ENCODE peak calls at places on chromosomes 1 and 21, in seven cellular contexts. One of them, this sample, is unnamed.

GRCh38 chr1:215665212-215665611 is 98.1 kb downstream of the KCTD3 start:
- DNase-seq in GM23338: no peak
- DNase-seq in SK-N-SH: no peak
- DNase-seq in GM12878: no peak
- DNase-seq in HCT116: no peak
- DNase-seq in HepG2: no peak
- DNase-seq in K562: peak; percentile 46
- DNase-seq in this sample: no peak

GRCh38 chr1:112144738-112145426 is 155.4 kb upstream of the KCND3 start:
- DNase-seq in GM23338: no peak
- DNase-seq in SK-N-SH: no peak
- DNase-seq in GM12878: no peak
- DNase-seq in HCT116: no peak
- DNase-seq in HepG2: no peak
- DNase-seq in K562: no peak
- DNase-seq in this sample: no peak

GRCh38 chr1:99705385-99705784 is 59.5 kb downstream of the PALMD start:
- DNase-seq in GM23338: no peak
- DNase-seq in SK-N-SH: no peak
- DNase-seq in GM12878: no peak
- DNase-seq in HCT116: no peak
- DNase-seq in HepG2: no peak
- DNase-seq in K562: no peak
- DNase-seq in this sample: no peak

GRCh38 chr1:106680922-106681321 is 375.6 kb upstream of the PRMT6 start:
- DNase-seq in GM23338: no peak
- DNase-seq in SK-N-SH: no peak
- DNase-seq in GM12878: no peak
- DNase-seq in HCT116: no peak
- DNase-seq in HepG2: no peak
- DNase-seq in K562: no peak
- DNase-seq in this sample: no peak

GRCh38 chr1:85240659-85241058 is 18.8 kb downstream of the C1orf52 start:
- DNase-seq in GM23338: no peak
- DNase-seq in SK-N-SH: no peak
- DNase-seq in GM12878: no peak
- DNase-seq in HCT116: no peak
- DNase-seq in HepG2: no peak
- DNase-seq in K562: no peak
- DNase-seq in this sample: no peak

GRCh38 chr21:35825954-35826353 is 234.4 kb downstream of the SETD4 start:
- DNase-seq in GM23338: no peak
- DNase-seq in SK-N-SH: no peak
- DNase-seq in GM12878: no peak
- DNase-seq in HCT116: no peak
- DNase-seq in HepG2: no peak
- DNase-seq in K562: no peak
- DNase-seq in this sample: no peak

GRCh38 chr1:23282967-23283366 is 61.1 kb downstream of the HNRNPR start:
- DNase-seq in GM23338: no peak
- DNase-seq in SK-N-SH: no peak
- DNase-seq in GM12878: no peak
- DNase-seq in HCT116: no peak
- DNase-seq in HepG2: no peak
- DNase-seq in K562: no peak
- DNase-seq in this sample: no peak

GRCh38 chr1:156666862-156667609 is 10.2 kb downstream of the NES start:
- DNase-seq in GM23338: no peak
- DNase-seq in SK-N-SH: no peak
- DNase-seq in GM12878: no peak
- DNase-seq in HCT116: no peak
- DNase-seq in HepG2: peak; percentile 51
- DNase-seq in K562: peak; percentile 32
- DNase-seq in this sample: no peak

GRCh38 chr21:45228171-45228641 is 59.5 kb downstream of the POFUT2 start:
- DNase-seq in GM23338: no peak
- DNase-seq in SK-N-SH: no peak
- DNase-seq in GM12878: no peak
- DNase-seq in HCT116: peak; percentile 46
- DNase-seq in HepG2: peak; percentile 12
- DNase-seq in K562: no peak
- DNase-seq in this sample: peak; percentile 69

GRCh38 chr1:156129687-156130577 is 15.4 kb downstream of the LMNA start:
- DNase-seq in GM23338: peak; percentile 98
- DNase-seq in SK-N-SH: peak; percentile 90
- DNase-seq in GM12878: no peak
- DNase-seq in HCT116: peak; percentile 93
- DNase-seq in HepG2: peak; percentile 98
- DNase-seq in K562: peak; percentile 87
- DNase-seq in this sample: peak; percentile 87

GRCh38 chr1:33349081-33349759 is 28.3 kb upstream of the A3GALT2 start:
- DNase-seq in GM23338: peak; percentile 61
- DNase-seq in SK-N-SH: peak; percentile 89
- DNase-seq in GM12878: no peak
- DNase-seq in HCT116: no peak
- DNase-seq in HepG2: no peak
- DNase-seq in K562: peak; percentile 63
- DNase-seq in this sample: no peak

GRCh38 chr1:233368106-233368783 is 40.7 kb downstream of the MAP3K21 start:
- DNase-seq in GM23338: no peak
- DNase-seq in SK-N-SH: no peak
- DNase-seq in GM12878: no peak
- DNase-seq in HCT116: no peak
- DNase-seq in HepG2: no peak
- DNase-seq in K562: no peak
- DNase-seq in this sample: no peak

GRCh38 chr1:156959414-156959813 is 39.0 kb downstream of the LRRC71 start:
- DNase-seq in GM23338: no peak
- DNase-seq in SK-N-SH: no peak
- DNase-seq in GM12878: no peak
- DNase-seq in HCT116: no peak
- DNase-seq in HepG2: no peak
- DNase-seq in K562: peak; percentile 43
- DNase-seq in this sample: no peak

GRCh38 chr1:109765896-109766615 is 2.3 kb upstream of the EPS8L3 start:
- DNase-seq in GM23338: no peak
- DNase-seq in SK-N-SH: no peak
- DNase-seq in GM12878: no peak
- DNase-seq in HCT116: no peak
- DNase-seq in HepG2: no peak
- DNase-seq in K562: no peak
- DNase-seq in this sample: no peak

GRCh38 chr1:167913895-167914502 is at the start of gene ADCY10:
- DNase-seq in GM23338: peak; percentile 20
- DNase-seq in SK-N-SH: no peak
- DNase-seq in GM12878: no peak
- DNase-seq in HCT116: no peak
- DNase-seq in HepG2: peak; percentile 44
- DNase-seq in K562: no peak
- DNase-seq in this sample: no peak

GRCh38 chr1:100322436-100323211 is 29.7 kb upstream of the CDC14A start:
- DNase-seq in GM23338: no peak
- DNase-seq in SK-N-SH: no peak
- DNase-seq in GM12878: no peak
- DNase-seq in HCT116: no peak
- DNase-seq in HepG2: peak; percentile 52
- DNase-seq in K562: no peak
- DNase-seq in this sample: no peak

GRCh38 chr1:161844696-161845095 is 78.6 kb downstream of the ATF6 start:
- DNase-seq in GM23338: no peak
- DNase-seq in SK-N-SH: no peak
- DNase-seq in GM12878: no peak
- DNase-seq in HCT116: no peak
- DNase-seq in HepG2: no peak
- DNase-seq in K562: no peak
- DNase-seq in this sample: no peak

GRCh38 chr1:179166663-179167417 is 62.6 kb downstream of the ABL2 start:
- DNase-seq in GM23338: no peak
- DNase-seq in SK-N-SH: peak; percentile 15
- DNase-seq in GM12878: no peak
- DNase-seq in HCT116: no peak
- DNase-seq in HepG2: no peak
- DNase-seq in K562: no peak
- DNase-seq in this sample: no peak

GRCh38 chr1:37850352-37850955 is 8.9 kb downstream of the MTF1 start:
- DNase-seq in GM23338: no peak
- DNase-seq in SK-N-SH: no peak
- DNase-seq in GM12878: no peak
- DNase-seq in HCT116: no peak
- DNase-seq in HepG2: no peak
- DNase-seq in K562: no peak
- DNase-seq in this sample: no peak

GRCh38 chr1:205374205-205375078 is 17.7 kb upstream of the KLHDC8A start:
- DNase-seq in GM23338: no peak
- DNase-seq in SK-N-SH: no peak
- DNase-seq in GM12878: no peak
- DNase-seq in HCT116: peak; percentile 40
- DNase-seq in HepG2: no peak
- DNase-seq in K562: no peak
- DNase-seq in this sample: no peak

GRCh38 chr1:206582537-206583460 is 29.5 kb downstream of the EIF2D start:
- DNase-seq in GM23338: no peak
- DNase-seq in SK-N-SH: no peak
- DNase-seq in GM12878: no peak
- DNase-seq in HCT116: no peak
- DNase-seq in HepG2: no peak
- DNase-seq in K562: no peak
- DNase-seq in this sample: no peak

GRCh38 chr21:31173881-31174555 is 135.7 kb upstream of the KRTAP19-8 start:
- DNase-seq in GM23338: no peak
- DNase-seq in SK-N-SH: peak; percentile 76
- DNase-seq in GM12878: no peak
- DNase-seq in HCT116: no peak
- DNase-seq in HepG2: no peak
- DNase-seq in K562: no peak
- DNase-seq in this sample: no peak

GRCh38 chr1:231702804-231703203 is 76.2 kb downstream of the DISC1 start:
- DNase-seq in GM23338: no peak
- DNase-seq in SK-N-SH: no peak
- DNase-seq in GM12878: no peak
- DNase-seq in HCT116: no peak
- DNase-seq in HepG2: no peak
- DNase-seq in K562: no peak
- DNase-seq in this sample: no peak

GRCh38 chr1:67342002-67342890 is 34.6 kb downstream of the IL12RB2 start:
- DNase-seq in GM23338: peak; percentile 76
- DNase-seq in SK-N-SH: no peak
- DNase-seq in GM12878: peak; percentile 83
- DNase-seq in HCT116: no peak
- DNase-seq in HepG2: no peak
- DNase-seq in K562: no peak
- DNase-seq in this sample: no peak

GRCh38 chr1:234696986-234697385 is 87.0 kb upstream of the IRF2BP2 start:
- DNase-seq in GM23338: no peak
- DNase-seq in SK-N-SH: no peak
- DNase-seq in GM12878: no peak
- DNase-seq in HCT116: no peak
- DNase-seq in HepG2: no peak
- DNase-seq in K562: no peak
- DNase-seq in this sample: no peak

GRCh38 chr1:232074265-232074664 is 447.7 kb downstream of the DISC1 start:
- DNase-seq in GM23338: no peak
- DNase-seq in SK-N-SH: no peak
- DNase-seq in GM12878: no peak
- DNase-seq in HCT116: no peak
- DNase-seq in HepG2: no peak
- DNase-seq in K562: no peak
- DNase-seq in this sample: no peak

GRCh38 chr1:52216907-52217458 is 75.1 kb downstream of the ZFYVE9 start:
- DNase-seq in GM23338: peak; percentile 21
- DNase-seq in SK-N-SH: no peak
- DNase-seq in GM12878: no peak
- DNase-seq in HCT116: no peak
- DNase-seq in HepG2: no peak
- DNase-seq in K562: no peak
- DNase-seq in this sample: no peak

GRCh38 chr1:234611153-234611798 is 1.3 kb upstream of the IRF2BP2 start:
- DNase-seq in GM23338: peak; percentile 92
- DNase-seq in SK-N-SH: peak; percentile 38
- DNase-seq in GM12878: peak; percentile 76
- DNase-seq in HCT116: peak; percentile 77
- DNase-seq in HepG2: peak; percentile 93
- DNase-seq in K562: peak; percentile 57
- DNase-seq in this sample: no peak

GRCh38 chr1:223802602-223803001 is 43.1 kb downstream of the TP53BP2 start:
- DNase-seq in GM23338: no peak
- DNase-seq in SK-N-SH: no peak
- DNase-seq in GM12878: no peak
- DNase-seq in HCT116: no peak
- DNase-seq in HepG2: no peak
- DNase-seq in K562: no peak
- DNase-seq in this sample: no peak

GRCh38 chr1:183327429-183328290 is 90.5 kb downstream of the NMNAT2 start:
- DNase-seq in GM23338: no peak
- DNase-seq in SK-N-SH: no peak
- DNase-seq in GM12878: no peak
- DNase-seq in HCT116: no peak
- DNase-seq in HepG2: no peak
- DNase-seq in K562: no peak
- DNase-seq in this sample: no peak

GRCh38 chr1:16446116-16446515 is 5.6 kb downstream of the NECAP2 start:
- DNase-seq in GM23338: no peak
- DNase-seq in SK-N-SH: no peak
- DNase-seq in GM12878: no peak
- DNase-seq in HCT116: no peak
- DNase-seq in HepG2: no peak
- DNase-seq in K562: no peak
- DNase-seq in this sample: no peak
- H3K36me3 ChIP-seq in GM23338: peaks cover 3% of the 10 kb centered on the region
- H3K36me3 ChIP-seq in SK-N-SH: peaks cover 45% of the 10 kb centered on the region
- H3K36me3 ChIP-seq in GM12878: peaks cover 15% of the 10 kb centered on the region
- H3K36me3 ChIP-seq in HCT116: peaks cover 42% of the 10 kb centered on the region
- H3K36me3 ChIP-seq in HepG2: peaks cover 27% of the 10 kb centered on the region
- H3K36me3 ChIP-seq in K562: peaks cover 89% of the 10 kb centered on the region
- H3K36me3 ChIP-seq in this sample: peaks cover 8% of the 10 kb centered on the region

GRCh38 chr21:33708874-33709273 is 66.6 kb downstream of the ITSN1 start:
- DNase-seq in GM23338: no peak
- DNase-seq in SK-N-SH: no peak
- DNase-seq in GM12878: no peak
- DNase-seq in HCT116: no peak
- DNase-seq in HepG2: no peak
- DNase-seq in K562: no peak
- DNase-seq in this sample: no peak
- H3K4me3 ChIP-seq in GM23338: no peak overlapping the region
- H3K4me3 ChIP-seq in SK-N-SH: no peak overlapping the region
- H3K4me3 ChIP-seq in GM12878: no peak overlapping the region
- H3K4me3 ChIP-seq in HCT116: no peak overlapping the region
- H3K4me3 ChIP-seq in HepG2: no peak overlapping the region
- H3K4me3 ChIP-seq in K562: no peak overlapping the region
- H3K4me3 ChIP-seq in this sample: no peak overlapping the region

GRCh38 chr1:222728746-222729145 is 8.3 kb upstream of the FAM177B start:
- DNase-seq in GM23338: no peak
- DNase-seq in SK-N-SH: no peak
- DNase-seq in GM12878: no peak
- DNase-seq in HCT116: no peak
- DNase-seq in HepG2: no peak
- DNase-seq in K562: no peak
- DNase-seq in this sample: no peak
- TF ChIP-seq REST in GM23338: no peak
- TF ChIP-seq REST in SK-N-SH: no peak
- TF ChIP-seq REST in GM12878: no peak
- TF ChIP-seq REST in HCT116: no peak
- TF ChIP-seq REST in HepG2: no peak
- TF ChIP-seq REST in K562: no peak
- TF ChIP-seq REST in this sample: no peak

GRCh38 chr1:25911162-25911561 is 4.9 kb upstream of the STMN1 start:
- DNase-seq in GM23338: no peak
- DNase-seq in SK-N-SH: no peak
- DNase-seq in GM12878: no peak
- DNase-seq in HCT116: no peak
- DNase-seq in HepG2: no peak
- DNase-seq in K562: no peak
- DNase-seq in this sample: no peak
- H3K36me3 ChIP-seq in GM23338: no peaks in the 10 kb centered on the region
- H3K36me3 ChIP-seq in SK-N-SH: no peaks in the 10 kb centered on the region
- H3K36me3 ChIP-seq in GM12878: no peaks in the 10 kb centered on the region
- H3K36me3 ChIP-seq in HCT116: no peaks in the 10 kb centered on the region
- H3K36me3 ChIP-seq in HepG2: no peaks in the 10 kb centered on the region
- H3K36me3 ChIP-seq in K562: no peaks in the 10 kb centered on the region
- H3K36me3 ChIP-seq in this sample: no peaks in the 10 kb centered on the region

This sample was measured in Panc1.